ENCODE peak calls at places on chromosomes 11 and 22, in nine cellular contexts. G is stimulated activated CD8-positive, alpha-beta memory T cell treated with anti-CD3 and anti-CD28 coated beads, Interleukin-15, amount 100 ng/mL, for 1 hour; M is pancreas; H is fibroblast of lung; U is NCI-H82; C is Caki2; S is H54; V is body of pancreas; Y is fibroblast of villous mesenchyme. R is an unnamed sample.

GRCh38 chr11:11691296-11692141 is 69.7 kb upstream of the GALNT18 start:
- DNase-seq in U (peak), G (no peak), H (no peak), C (no peak), V (no peak), S (no peak), M (no peak), Y (no peak), R (peak)

GRCh38 chr22:19582033-19582693 is 58.0 kb upstream of the CLDN5 start:
- DNase-seq in U (no peak), H (no peak), V (no peak), Y (no peak), G (no peak), C (no peak), M (no peak), S (no peak), R (no peak)

GRCh38 chr11:66879583-66879982 is 22.7 kb downstream of the LRFN4 start:
- DNase-seq in Y (no peak), G (no peak), C (no peak), M (no peak), U (no peak), S (no peak), H (no peak), V (no peak), R (no peak)

GRCh38 chr11:28649922-28650321 is 541.7 kb downstream of the METTL15 start:
- DNase-seq in C (no peak), V (no peak), M (no peak), G (no peak), S (no peak), Y (no peak), H (peak), U (no peak), R (no peak)

GRCh38 chr11:121892131-121892681 is 223.8 kb downstream of the BLID start:
- DNase-seq in G (no peak), H (peak), S (no peak), V (no peak), U (peak), M (peak), Y (peak), C (no peak), R (no peak)

GRCh38 chr11:72781063-72781312 is 12.9 kb downstream of the STARD10 start:
- DNase-seq in G (no peak), U (no peak), M (peak), V (peak), Y (no peak), H (no peak), C (no peak), S (no peak), R (no peak)

GRCh38 chr11:117900720-117901440 is 24.4 kb upstream of the FXYD6 start:
- DNase-seq in V (no peak), S (no peak), C (no peak), H (no peak), G (no peak), Y (no peak), M (no peak), U (no peak), R (no peak)

GRCh38 chr11:41878158-41878557 is 418.7 kb upstream of the LRRC4C start:
- DNase-seq in C (no peak), H (no peak), U (no peak), M (no peak), G (no peak), S (no peak), V (no peak), Y (no peak), R (no peak)

GRCh38 chr11:122104381-122104780 is 11.6 kb downstream of the BLID start:
- DNase-seq in Y (no peak), M (no peak), U (no peak), G (no peak), V (no peak), S (no peak), H (no peak), C (no peak), R (no peak)

GRCh38 chr11:34940026-34940677 is 23.7 kb downstream of the PDHX start:
- DNase-seq in H (peak), S (no peak), U (no peak), M (no peak), G (no peak), Y (peak), V (no peak), C (no peak), R (no peak)

GRCh38 chr22:43186272-43187170 is at the start of gene TTLL12:
- DNase-seq in V (peak), Y (peak), U (peak), C (peak), S (no peak), H (peak), G (no peak), M (peak), R (no peak)

GRCh38 chr11:63909621-63910506 is 7.1 kb downstream of the RCOR2 start:
- DNase-seq in V (no peak), C (no peak), S (no peak), Y (no peak), H (peak), G (no peak), U (peak), M (no peak), R (no peak)

GRCh38 chr22:37014835-37015586 is 4.2 kb downstream of the TST start:
- DNase-seq in U (no peak), G (no peak), V (no peak), Y (peak), M (no peak), C (no peak), S (no peak), H (peak), R (no peak)

GRCh38 chr22:37998543-37998942 is 14.2 kb upstream of the SOX10 start:
- DNase-seq in M (no peak), G (no peak), S (no peak), H (no peak), Y (no peak), V (no peak), U (no peak), C (no peak), R (no peak)

GRCh38 chr22:28799125-28799833 is 1.1 kb downstream of the XBP1 start:
- DNase-seq in S (peak), G (no peak), V (peak), H (peak), U (peak), Y (peak), C (peak), M (no peak), R (peak)

GRCh38 chr22:45769569-45770210 is 98.1 kb downstream of the ATXN10 start:
- DNase-seq in S (no peak), C (no peak), H (peak), V (no peak), M (no peak), Y (no peak), U (peak), G (no peak), R (no peak)

GRCh38 chr11:46352063-46352841 is 5.0 kb downstream of the DGKZ start:
- DNase-seq in V (peak), C (no peak), U (peak), S (peak), Y (no peak), H (peak), G (peak), M (peak), R (peak)

GRCh38 chr11:44561275-44561781 is 4.1 kb upstream of the CD82 start:
- DNase-seq in S (no peak), C (peak), Y (no peak), H (no peak), V (no peak), U (no peak), M (no peak), G (no peak), R (no peak)

GRCh38 chr22:37299969-37300509 is 17.7 kb downstream of the CYTH4 start:
- DNase-seq in U (no peak), H (no peak), M (no peak), G (no peak), V (no peak), C (no peak), S (no peak), Y (no peak), R (no peak)

GRCh38 chr11:45038923-45039322 is 88.2 kb upstream of the TP53I11 start:
- DNase-seq in S (no peak), Y (no peak), V (no peak), G (no peak), H (no peak), M (no peak), C (no peak), U (no peak), R (no peak)

GRCh38 chr22:38030311-38031133 is 26.7 kb upstream of the PICK1 start:
- DNase-seq in Y (no peak), S (no peak), M (no peak), V (no peak), C (no peak), G (no peak), H (no peak), U (no peak), R (no peak)

GRCh38 chr11:9858822-9859221 is 194.9 kb downstream of the SWAP70 start:
- DNase-seq in C (no peak), U (no peak), H (peak), M (no peak), V (no peak), S (no peak), G (no peak), Y (peak), R (no peak)

GRCh38 chr22:37270928-37271650 is 11.2 kb upstream of the CYTH4 start:
- DNase-seq in M (no peak), Y (no peak), C (no peak), G (no peak), S (no peak), U (no peak), V (no peak), H (peak), R (no peak)

GRCh38 chr11:119615003-119615878 is 113.8 kb downstream of the NECTIN1 start:
- DNase-seq in C (peak), G (no peak), U (peak), H (peak), S (peak), M (no peak), V (no peak), Y (peak), R (peak)

GRCh38 chr11:78605296-78605695 is 30.6 kb upstream of the NARS2 start:
- DNase-seq in G (no peak), C (no peak), U (no peak), Y (peak), V (no peak), S (no peak), M (no peak), H (no peak), R (no peak)

GRCh38 chr11:326842-327580 is 6.4 kb upstream of the IFITM3 start:
- DNase-seq in G (no peak), Y (peak), V (peak), S (no peak), H (peak), C (no peak), M (no peak), U (no peak), R (peak)

GRCh38 chr11:73178092-73178539 is 36.0 kb upstream of the FCHSD2 start:
- DNase-seq in V (peak), Y (peak), C (no peak), S (peak), M (peak), H (peak), U (peak), G (peak), R (peak)

GRCh38 chr22:23233746-23234408 is 53.6 kb downstream of the BCR start:
- DNase-seq in C (no peak), S (no peak), H (peak), U (no peak), Y (peak), V (no peak), M (no peak), G (no peak), R (no peak)

GRCh38 chr11:57375490-57375889 is 5.5 kb downstream of the PRG3 start:
- DNase-seq in G (no peak), U (no peak), V (no peak), S (no peak), Y (no peak), M (no peak), H (no peak), C (no peak), R (no peak)

GRCh38 chr11:134361661-134362060 is 29.9 kb downstream of the GLB1L2 start:
- DNase-seq in G (no peak), S (no peak), V (no peak), C (no peak), U (no peak), M (peak), Y (no peak), H (no peak), R (no peak)

GRCh38 chr22:27370281-27370680 is 431.3 kb downstream of the MN1 start:
- DNase-seq in M (no peak), U (no peak), S (no peak), H (no peak), C (no peak), Y (no peak), V (no peak), G (no peak), R (no peak)

GRCh38 chr11:122882809-122883681 is 486 bp downstream of the JHY start:
- DNase-seq in G (peak), S (peak), V (peak), C (peak), M (peak), H (no peak), U (no peak), Y (no peak), R (peak)

GRCh38 chr11:27468643-27469332 is 3.8 kb downstream of the LGR4 start:
- DNase-seq in V (peak), U (no peak), M (no peak), H (no peak), C (peak), G (no peak), Y (no peak), S (no peak), R (peak)

GRCh38 chr11:387193-387793 is 6.7 kb upstream of the PKP3 start:
- DNase-seq in H (no peak), G (no peak), U (no peak), M (no peak), Y (no peak), C (no peak), V (no peak), S (no peak), R (no peak)

GRCh38 chr11:116732740-116733385 is 39.9 kb downstream of the BUD13 start:
- DNase-seq in H (peak), S (peak), U (peak), G (peak), M (peak), Y (peak), C (peak), V (peak), R (peak)

GRCh38 chr22:22710719-22711531 is 66.5 kb downstream of the GGTLC2 start:
- DNase-seq in Y (peak), C (peak), S (peak), U (peak), G (peak), H (no peak), V (peak), M (peak), R (peak)

GRCh38 chr11:68798221-68798813 is 43.4 kb downstream of the CPT1A start:
- DNase-seq in H (peak), C (no peak), M (peak), Y (peak), S (no peak), V (peak), U (peak), G (peak), R (no peak)

GRCh38 chr11:47891886-47892285 is 43.7 kb upstream of the NUP160 start:
- DNase-seq in V (no peak), U (peak), H (no peak), G (no peak), M (no peak), C (no peak), Y (peak), S (no peak), R (no peak)

R was measured in mucosa of gallbladder.